ENCODE peak calls at places on chromosomes 1 and 21, in seven cellular contexts. M, U, Y, J, T, B and I are unnamed samples.

GRCh38 chr1:81391100-81391828 is 409.5 kb upstream of the ADGRL2 start:
- DNase-seq in M (no peak), U (no peak), Y (no peak), J (no peak), T (no peak), B (no peak), I (no peak)

GRCh38 chr1:243712890-243713425 is 137.1 kb downstream of the AKT3 start:
- DNase-seq in M (no peak), U (no peak), Y (no peak), J (no peak), T (no peak), B (no peak), I (no peak)

GRCh38 chr21:31686272-31686913 is 26.9 kb downstream of the SOD1 start:
- DNase-seq in M (no peak), U (no peak), Y (no peak), J (no peak), T (no peak), B (no peak), I (no peak)

GRCh38 chr1:58041621-58042020 is 504.9 kb downstream of the OMA1 start:
- DNase-seq in M (no peak), U (no peak), Y (no peak), J (no peak), T (no peak), B (no peak), I (no peak)

GRCh38 chr1:211616231-211617031 is 37.5 kb upstream of the SLC30A1 start:
- DNase-seq in M (no peak), U (no peak), Y (no peak), J (no peak), T (no peak), B (no peak), I (no peak)

GRCh38 chr1:23084880-23085279 is 65.6 kb downstream of the KDM1A start:
- DNase-seq in M (no peak), U (no peak), Y (no peak), J (no peak), T (no peak), B (no peak), I (no peak)

GRCh38 chr1:39213511-39214002 is 9.1 kb downstream of the MACF1 start:
- DNase-seq in M (no peak), U (no peak), Y (no peak), J (no peak), T (no peak), B (no peak), I (peak; percentile 93)

GRCh38 chr21:29018540-29018939 is 609 bp downstream of the RWDD2B start:
- DNase-seq in M (no peak), U (no peak), Y (no peak), J (no peak), T (no peak), B (no peak), I (peak; percentile 41)

GRCh38 chr1:28950449-28950848 is 36.1 kb downstream of the EPB41 start:
- DNase-seq in M (no peak), U (no peak), Y (no peak), J (no peak), T (no peak), B (no peak), I (no peak)

GRCh38 chr1:76336951-76337371 is 262.4 kb downstream of the ST6GALNAC3 start:
- DNase-seq in M (no peak), U (peak; percentile 93), Y (no peak), J (no peak), T (no peak), B (no peak), I (peak; percentile 11)

GRCh38 chr1:225842074-225842473 is 32.1 kb downstream of the EPHX1 start:
- DNase-seq in M (no peak), U (no peak), Y (no peak), J (no peak), T (no peak), B (no peak), I (no peak)

GRCh38 chr1:27726173-27726793 is 522 bp downstream of the FAM76A start:
- DNase-seq in M (peak; percentile 85), U (peak; percentile 87), Y (peak; percentile 56), J (peak; percentile 35), T (peak; percentile 10), B (no peak), I (peak; percentile 59)

GRCh38 chr1:242634732-242635131 is 110.2 kb upstream of the PLD5 start:
- DNase-seq in M (no peak), U (no peak), Y (no peak), J (no peak), T (no peak), B (no peak), I (no peak)

GRCh38 chr1:209576798-209577197 is 6.7 kb upstream of the CAMK1G start:
- DNase-seq in M (no peak), U (peak; percentile 89), Y (peak; percentile 41), J (peak; percentile 86), T (peak; percentile 28), B (no peak), I (peak; percentile 92)

GRCh38 chr1:182229907-182230522 is 161.6 kb downstream of the GLUL start:
- DNase-seq in M (no peak), U (no peak), Y (no peak), J (no peak), T (no peak), B (no peak), I (no peak)

GRCh38 chr21:29441651-29442050 is 142.9 kb downstream of the BACH1 start:
- DNase-seq in M (no peak), U (no peak), Y (no peak), J (no peak), T (no peak), B (no peak), I (no peak)

GRCh38 chr1:154427173-154428139 is 22.3 kb downstream of the IL6R start:
- DNase-seq in M (no peak), U (no peak), Y (no peak), J (no peak), T (no peak), B (no peak), I (no peak)

GRCh38 chr21:36860736-36861594 is 105.5 kb downstream of the HLCS start:
- DNase-seq in M (no peak), U (no peak), Y (no peak), J (peak; percentile 42), T (no peak), B (no peak), I (peak; percentile 90)

GRCh38 chr1:33081554-33082305 is 777 bp downstream of the AZIN2 start:
- DNase-seq in M (no peak), U (no peak), Y (no peak), J (no peak), T (no peak), B (no peak), I (peak; percentile 30)

GRCh38 chr1:220685879-220686278 is 4.3 kb upstream of the C1orf115 start:
- DNase-seq in M (no peak), U (no peak), Y (no peak), J (no peak), T (no peak), B (no peak), I (peak; percentile 32)

GRCh38 chr1:157147037-157147436 is 8.8 kb upstream of the ETV3 start:
- DNase-seq in M (no peak), U (no peak), Y (no peak), J (no peak), T (no peak), B (no peak), I (no peak)

GRCh38 chr1:224380003-224380402 is 23.3 kb downstream of the CNIH4 start:
- DNase-seq in M (no peak), U (no peak), Y (no peak), J (no peak), T (no peak), B (peak; percentile 94), I (no peak)

GRCh38 chr21:37380349-37381323 is 14.1 kb downstream of the DYRK1A start:
- DNase-seq in M (no peak), U (no peak), Y (no peak), J (no peak), T (no peak), B (no peak), I (no peak)

GRCh38 chr1:41673806-41674205 is 189.3 kb upstream of the EDN2 start:
- DNase-seq in M (no peak), U (no peak), Y (no peak), J (no peak), T (no peak), B (no peak), I (no peak)

GRCh38 chr1:211135342-211135950 is 1.5 kb upstream of the KCNH1 start:
- DNase-seq in M (no peak), U (no peak), Y (no peak), J (peak; percentile 34), T (no peak), B (peak; percentile 21), I (peak; percentile 73)

GRCh38 chr1:182802006-182802798 is 12.6 kb downstream of the NPL start:
- DNase-seq in M (no peak), U (no peak), Y (no peak), J (no peak), T (no peak), B (no peak), I (no peak)